ENCODE peak calls at places on chromosomes 3 and 15, in eight cellular contexts. K is neural progenitor cell, O is pons, Q is mammary epithelial cell, V is ACHN, N is MG63, X is BJ, E is fibroblast of the conjunctiva. R is an unnamed sample.

GRCh38 chr15:62591842-62592838 is 427.1 kb upstream of the C2CD4B start:
- DNase-seq in K (no peak), O (no peak), Q (no peak), V (peak), N (no peak), X (no peak), E (no peak), R (no peak)

GRCh38 chr3:60979861-60980739 is 271.2 kb downstream of the FHIT start:
- DNase-seq in K (no peak), O (no peak), Q (no peak), V (no peak), N (no peak), X (peak), E (peak), R (no peak)

GRCh38 chr3:56799251-56799882 is 2.4 kb downstream of the ARHGEF3 start:
- DNase-seq in K (peak), O (peak), Q (peak), V (peak), N (no peak), X (no peak), E (peak), R (no peak)

GRCh38 chr3:11530153-11530721 is 113.5 kb downstream of the VGLL4 start:
- DNase-seq in K (peak), O (peak), Q (peak), V (no peak), N (peak), X (peak), E (peak), R (peak)

GRCh38 chr3:159620281-159620680 is 368.4 kb upstream of the IL12A start:
- DNase-seq in K (no peak), O (no peak), Q (no peak), V (no peak), N (no peak), X (no peak), E (no peak), R (no peak)

GRCh38 chr3:193701896-193702644 is 109.1 kb downstream of the OPA1 start:
- DNase-seq in K (peak), O (no peak), Q (peak), V (peak), N (no peak), X (no peak), E (no peak), R (no peak)

GRCh38 chr15:43776101-43776717 is 557 bp downstream of the ELL3 start:
- DNase-seq in K (peak), O (no peak), Q (no peak), V (no peak), N (no peak), X (no peak), E (no peak), R (peak)

GRCh38 chr15:88447206-88447605 is 20.0 kb downstream of the MRPL46 start:
- DNase-seq in K (no peak), O (no peak), Q (no peak), V (no peak), N (peak), X (no peak), E (no peak), R (no peak)

GRCh38 chr3:35522450-35522849 is 116.9 kb upstream of the ARPP21 start:
- DNase-seq in K (no peak), O (no peak), Q (no peak), V (no peak), N (no peak), X (no peak), E (no peak), R (no peak)

GRCh38 chr3:78670087-78670486 is 1097.7 kb downstream of the ROBO1 start:
- DNase-seq in K (no peak), O (no peak), Q (no peak), V (no peak), N (no peak), X (no peak), E (no peak), R (no peak)

GRCh38 chr3:107241217-107241616 is 136.0 kb upstream of the CCDC54 start:
- DNase-seq in K (peak), O (peak), Q (peak), V (peak), N (peak), X (no peak), E (no peak), R (no peak)

GRCh38 chr3:154886437-154886836 is 193.7 kb upstream of the MME start:
- DNase-seq in K (no peak), O (no peak), Q (peak), V (no peak), N (peak), X (peak), E (peak), R (peak)

GRCh38 chr3:46903341-46904302 is 26.1 kb downstream of the PTH1R start:
- DNase-seq in K (no peak), O (no peak), Q (peak), V (peak), N (peak), X (no peak), E (no peak), R (peak)

GRCh38 chr3:188927971-188928370 is 243.8 kb upstream of the TPRG1 start:
- DNase-seq in K (no peak), O (no peak), Q (no peak), V (no peak), N (peak), X (no peak), E (no peak), R (no peak)

GRCh38 chr3:143633816-143634215 is 214.5 kb downstream of the SLC9A9 start:
- DNase-seq in K (no peak), O (no peak), Q (no peak), V (no peak), N (no peak), X (no peak), E (no peak), R (no peak)

GRCh38 chr3:1439395-1439794 is 346.6 kb downstream of the CNTN6 start:
- DNase-seq in K (peak), O (no peak), Q (no peak), V (peak), N (no peak), X (no peak), E (no peak), R (no peak)

GRCh38 chr15:59885832-59886231 is 118.3 kb upstream of the FOXB1 start:
- DNase-seq in K (no peak), O (no peak), Q (peak), V (no peak), N (peak), X (no peak), E (no peak), R (peak)

GRCh38 chr3:112013058-112013783 is 14.5 kb downstream of the TAGLN3 start:
- DNase-seq in K (peak), O (peak), Q (peak), V (peak), N (peak), X (no peak), E (peak), R (peak)

GRCh38 chr3:184508938-184509337 is 52.6 kb upstream of the EPHB3 start:
- DNase-seq in K (no peak), O (no peak), Q (no peak), V (no peak), N (no peak), X (no peak), E (no peak), R (no peak)

GRCh38 chr3:43692085-43692484 is 1.3 kb downstream of the ABHD5 start:
- DNase-seq in K (no peak), O (no peak), Q (no peak), V (no peak), N (no peak), X (no peak), E (no peak), R (no peak)

GRCh38 chr15:76340198-76340801 is 3.7 kb downstream of the ISL2 start:
- DNase-seq in K (peak), O (no peak), Q (peak), V (peak), N (peak), X (no peak), E (no peak), R (peak)

GRCh38 chr3:54533856-54534255 is 394.0 kb downstream of the LRTM1 start:
- DNase-seq in K (peak), O (no peak), Q (no peak), V (peak), N (no peak), X (no peak), E (no peak), R (no peak)

GRCh38 chr15:38588672-38589071 is 24.1 kb upstream of the RASGRP1 start:
- DNase-seq in K (no peak), O (peak), Q (peak), V (no peak), N (no peak), X (no peak), E (no peak), R (no peak)

GRCh38 chr3:32245200-32245599 is 6.7 kb downstream of the CMTM8 start:
- DNase-seq in K (no peak), O (no peak), Q (no peak), V (no peak), N (no peak), X (no peak), E (no peak), R (no peak)

GRCh38 chr3:134364061-134364935 is 9.9 kb downstream of the AMOTL2 start:
- DNase-seq in K (peak), O (peak), Q (peak), V (peak), N (peak), X (peak), E (peak), R (peak)

GRCh38 chr3:59772416-59773408 is 722.9 kb upstream of the CFAP20DC start:
- DNase-seq in K (no peak), O (no peak), Q (no peak), V (no peak), N (no peak), X (no peak), E (no peak), R (no peak)

GRCh38 chr15:40087991-40088928 is 20.4 kb downstream of the BMF start:
- DNase-seq in K (no peak), O (no peak), Q (no peak), V (no peak), N (no peak), X (no peak), E (no peak), R (no peak)

GRCh38 chr3:69893274-69893673 is 106.3 kb upstream of the SAMMSON start:
- DNase-seq in K (no peak), O (no peak), Q (no peak), V (no peak), N (no peak), X (no peak), E (no peak), R (no peak)

GRCh38 chr3:129723558-129724324 is 117.3 kb upstream of the PLXND1 start:
- DNase-seq in K (peak), O (peak), Q (peak), V (no peak), N (peak), X (peak), E (peak), R (peak)

GRCh38 chr3:122493296-122493695 is 21.4 kb downstream of the KPNA1 start:
- DNase-seq in K (no peak), O (no peak), Q (peak), V (no peak), N (no peak), X (peak), E (no peak), R (peak)

GRCh38 chr15:87736401-87736800 is 520.1 kb downstream of the NTRK3 start:
- DNase-seq in K (no peak), O (no peak), Q (no peak), V (no peak), N (no peak), X (no peak), E (no peak), R (no peak)

GRCh38 chr3:133967992-133968892 is 61.5 kb downstream of the SLCO2A1 start:
- DNase-seq in K (no peak), O (no peak), Q (no peak), V (no peak), N (no peak), X (no peak), E (no peak), R (no peak)

GRCh38 chr3:33063651-33064051 is 33.3 kb downstream of the GLB1 start:
- DNase-seq in K (no peak), O (no peak), Q (no peak), V (no peak), N (no peak), X (peak), E (peak), R (no peak)

GRCh38 chr15:50182233-50183013 is 427 bp downstream of the SLC27A2 start:
- DNase-seq in K (peak), O (no peak), Q (peak), V (peak), N (peak), X (no peak), E (no peak), R (no peak)

GRCh38 chr3:127525373-127525772 is 65.2 kb downstream of the TPRA1 start:
- DNase-seq in K (no peak), O (no peak), Q (peak), V (peak), N (peak), X (no peak), E (no peak), R (peak)

GRCh38 chr3:5791558-5791957 is 604.1 kb downstream of the EDEM1 start:
- DNase-seq in K (no peak), O (no peak), Q (no peak), V (no peak), N (peak), X (no peak), E (no peak), R (no peak)

GRCh38 chr15:70258369-70259029 is 160.8 kb upstream of the TLE3 start:
- DNase-seq in K (no peak), O (peak), Q (no peak), V (no peak), N (peak), X (no peak), E (no peak), R (no peak)

GRCh38 chr3:84194032-84194431 is 764.8 kb upstream of the CADM2 start:
- DNase-seq in K (no peak), O (no peak), Q (peak), V (no peak), N (no peak), X (no peak), E (no peak), R (peak)

R was measured in foreskin keratinocyte.